ENCODE peak calls at places on chromosome 16, in seven cellular contexts. Q, B, R, A, J, D and U are unnamed samples.

GRCh38 chr16:50395763-50396710 is 27.2 kb upstream of the BRD7 start:
- DNase-seq in Q (no peak), B (no peak), R (no peak), A (no peak), J (no peak), D (no peak), U (no peak)

GRCh38 chr16:28984619-28985135 is at the start of gene LAT:
- DNase-seq in Q (peak), B (no peak), R (no peak), A (peak), J (peak), D (peak), U (peak)

GRCh38 chr16:56672761-56673536 is 3.3 kb downstream of the MT1H start:
- DNase-seq in Q (no peak), B (no peak), R (peak), A (no peak), J (no peak), D (no peak), U (no peak)

GRCh38 chr16:89921699-89922476 is 1.3 kb upstream of the TUBB3 start:
- DNase-seq in Q (no peak), B (peak), R (peak), A (peak), J (no peak), D (peak), U (peak)

GRCh38 chr16:4214215-4214621 is 27.7 kb downstream of the SRL start:
- DNase-seq in Q (no peak), B (peak), R (no peak), A (no peak), J (no peak), D (no peak), U (no peak)

GRCh38 chr16:4206680-4207079 is 35.2 kb downstream of the SRL start:
- DNase-seq in Q (no peak), B (no peak), R (no peak), A (no peak), J (no peak), D (no peak), U (no peak)

GRCh38 chr16:81567987-81568748 is 123.6 kb downstream of the CMIP start:
- DNase-seq in Q (peak), B (peak), R (no peak), A (no peak), J (peak), D (no peak), U (peak)

GRCh38 chr16:70407811-70408274 is 31.1 kb downstream of the ST3GAL2 start:
- DNase-seq in Q (no peak), B (no peak), R (no peak), A (no peak), J (no peak), D (no peak), U (no peak)

GRCh38 chr16:84832488-84833141 is 12.8 kb downstream of the CRISPLD2 start:
- DNase-seq in Q (no peak), B (peak), R (peak), A (no peak), J (no peak), D (no peak), U (no peak)

GRCh38 chr16:47317465-47318240 is 143.2 kb downstream of the ITFG1 start:
- DNase-seq in Q (no peak), B (no peak), R (no peak), A (no peak), J (no peak), D (no peak), U (no peak)

GRCh38 chr16:53372942-53373871 is 61.1 kb upstream of the RBL2 start:
- DNase-seq in Q (peak), B (no peak), R (peak), A (no peak), J (peak), D (no peak), U (no peak)

GRCh38 chr16:3182608-3183444 is 5.2 kb upstream of the OR1F1 start:
- DNase-seq in Q (no peak), B (peak), R (peak), A (no peak), J (peak), D (peak), U (peak)

GRCh38 chr16:67563708-67564468 is 1.6 kb downstream of the CTCF start:
- DNase-seq in Q (no peak), B (peak), R (no peak), A (peak), J (no peak), D (peak), U (peak)

GRCh38 chr16:76634847-76635697 is 357.9 kb downstream of the CNTNAP4 start:
- DNase-seq in Q (no peak), B (no peak), R (no peak), A (no peak), J (no peak), D (no peak), U (no peak)

GRCh38 chr16:84332975-84333684 is 35.2 kb upstream of the ATP2C2 start:
- DNase-seq in Q (no peak), B (no peak), R (peak), A (no peak), J (no peak), D (no peak), U (no peak)

GRCh38 chr16:67807148-67807682 is 526 bp downstream of the TSNAXIP1 start:
- DNase-seq in Q (no peak), B (no peak), R (no peak), A (no peak), J (no peak), D (no peak), U (no peak)

GRCh38 chr16:64627781-64628180 is 494.1 kb downstream of the CDH11 start:
- DNase-seq in Q (no peak), B (no peak), R (no peak), A (no peak), J (no peak), D (peak), U (no peak)

GRCh38 chr16:23496826-23497542 is 13.3 kb downstream of the GGA2 start:
- DNase-seq in Q (no peak), B (peak), R (no peak), A (no peak), J (no peak), D (no peak), U (peak)

GRCh38 chr16:51267676-51268075 is 116.6 kb upstream of the SALL1 start:
- DNase-seq in Q (no peak), B (no peak), R (no peak), A (no peak), J (no peak), D (no peak), U (no peak)

GRCh38 chr16:64202571-64202970 is 919.3 kb downstream of the CDH11 start:
- DNase-seq in Q (no peak), B (no peak), R (no peak), A (no peak), J (no peak), D (no peak), U (no peak)